ENCODE peak calls at places on chromosomes 1 and 21, in four cellular contexts. One of them, this sample, is unnamed.

GRCh38 chr1:117595993-117596720 is 9.7 kb upstream of the TENT5C start:
- DNase-seq in HCT116: no peak
- DNase-seq in psoas muscle: no peak
- DNase-seq in mammary epithelial cell: no peak
- DNase-seq in this sample: no peak

GRCh38 chr1:111990878-111991760 is 1.7 kb upstream of the KCND3 start:
- DNase-seq in mammary epithelial cell: peak; percentile 57
- DNase-seq in HCT116: peak; percentile 54
- DNase-seq in psoas muscle: peak; percentile 87
- DNase-seq in this sample: no peak

GRCh38 chr1:116912846-116913245 is 3.1 kb downstream of the PTGFRN start:
- DNase-seq in HCT116: no peak
- DNase-seq in mammary epithelial cell: no peak
- DNase-seq in psoas muscle: no peak
- DNase-seq in this sample: no peak

GRCh38 chr1:206503591-206504362 is 3.6 kb upstream of the RASSF5 start:
- DNase-seq in HCT116: peak; percentile 78
- DNase-seq in mammary epithelial cell: peak; percentile 97
- DNase-seq in psoas muscle: peak; percentile 76
- DNase-seq in this sample: peak; percentile 66

GRCh38 chr21:29192999-29193563 is 62.6 kb downstream of the MAP3K7CL start:
- DNase-seq in HCT116: no peak
- DNase-seq in psoas muscle: no peak
- DNase-seq in mammary epithelial cell: no peak
- DNase-seq in this sample: no peak

GRCh38 chr1:46062651-46063319 is 69.6 kb downstream of the PIK3R3 start:
- DNase-seq in psoas muscle: no peak
- DNase-seq in HCT116: no peak
- DNase-seq in mammary epithelial cell: no peak
- DNase-seq in this sample: no peak

GRCh38 chr1:210294991-210295773 is 33.5 kb upstream of the HHAT start:
- DNase-seq in HCT116: no peak
- DNase-seq in psoas muscle: peak; percentile 61
- DNase-seq in mammary epithelial cell: peak; percentile 4
- DNase-seq in this sample: peak; percentile 12

GRCh38 chr1:29554208-29554778 is 318.0 kb downstream of the PTPRU start:
- DNase-seq in HCT116: no peak
- DNase-seq in psoas muscle: no peak
- DNase-seq in mammary epithelial cell: no peak
- DNase-seq in this sample: no peak

GRCh38 chr1:92585831-92586230 is 99.1 kb upstream of the GFI1 start:
- DNase-seq in mammary epithelial cell: peak; percentile 48
- DNase-seq in HCT116: no peak
- DNase-seq in psoas muscle: no peak
- DNase-seq in this sample: no peak

GRCh38 chr1:233710507-233710906 is 96.6 kb downstream of the KCNK1 start:
- DNase-seq in psoas muscle: no peak
- DNase-seq in HCT116: no peak
- DNase-seq in mammary epithelial cell: no peak
- DNase-seq in this sample: no peak

GRCh38 chr1:81689531-81689941 is 111.2 kb upstream of the ADGRL2 start:
- DNase-seq in HCT116: no peak
- DNase-seq in mammary epithelial cell: peak; percentile 35
- DNase-seq in psoas muscle: no peak
- DNase-seq in this sample: no peak

GRCh38 chr1:69263982-69264381 is 303.7 kb upstream of the LRRC7 start:
- DNase-seq in psoas muscle: no peak
- DNase-seq in HCT116: no peak
- DNase-seq in mammary epithelial cell: no peak
- DNase-seq in this sample: no peak

GRCh38 chr1:23598424-23598823 is 39.1 kb upstream of the ID3 start:
- DNase-seq in mammary epithelial cell: no peak
- DNase-seq in HCT116: no peak
- DNase-seq in psoas muscle: no peak
- DNase-seq in this sample: no peak

GRCh38 chr1:47262787-47263413 is 30.9 kb upstream of the TAL1 start:
- DNase-seq in psoas muscle: no peak
- DNase-seq in HCT116: peak; percentile 24
- DNase-seq in mammary epithelial cell: peak; percentile 52
- DNase-seq in this sample: peak; percentile 52

GRCh38 chr1:61261585-61261984 is 179.2 kb downstream of the NFIA start:
- DNase-seq in psoas muscle: no peak
- DNase-seq in HCT116: no peak
- DNase-seq in mammary epithelial cell: no peak
- DNase-seq in this sample: no peak

GRCh38 chr1:226736001-226736907 is 2.8 kb downstream of the ITPKB start:
- DNase-seq in HCT116: no peak
- DNase-seq in psoas muscle: peak; percentile 71
- DNase-seq in mammary epithelial cell: no peak
- DNase-seq in this sample: no peak

GRCh38 chr1:66044912-66045311 is 252.2 kb downstream of the PDE4B start:
- DNase-seq in psoas muscle: no peak
- DNase-seq in mammary epithelial cell: no peak
- DNase-seq in HCT116: no peak
- DNase-seq in this sample: no peak

GRCh38 chr1:117612517-117613248 is 6.8 kb downstream of the TENT5C start:
- DNase-seq in HCT116: peak; percentile 36
- DNase-seq in psoas muscle: no peak
- DNase-seq in mammary epithelial cell: peak; percentile 45
- DNase-seq in this sample: no peak

GRCh38 chr1:35062518-35063196 is 16.5 kb upstream of the ZMYM1 start:
- DNase-seq in HCT116: no peak
- DNase-seq in psoas muscle: no peak
- DNase-seq in mammary epithelial cell: peak; percentile 31
- DNase-seq in this sample: no peak

GRCh38 chr1:228825840-228826484 is 90.7 kb downstream of the RHOU start:
- DNase-seq in mammary epithelial cell: no peak
- DNase-seq in psoas muscle: no peak
- DNase-seq in HCT116: no peak
- DNase-seq in this sample: no peak

GRCh38 chr1:100455478-100456072 is 82.4 kb upstream of the GPR88 start:
- DNase-seq in psoas muscle: no peak
- DNase-seq in mammary epithelial cell: no peak
- DNase-seq in HCT116: no peak
- DNase-seq in this sample: no peak

GRCh38 chr21:31683029-31683428 is 23.5 kb downstream of the SOD1 start:
- DNase-seq in mammary epithelial cell: no peak
- DNase-seq in HCT116: no peak
- DNase-seq in psoas muscle: no peak
- DNase-seq in this sample: no peak

GRCh38 chr1:91763252-91763651 is 122.7 kb downstream of the TGFBR3 start:
- DNase-seq in psoas muscle: no peak
- DNase-seq in HCT116: no peak
- DNase-seq in mammary epithelial cell: no peak
- DNase-seq in this sample: no peak

GRCh38 chr1:109631513-109632260 is 12.1 kb downstream of the AMPD2 start:
- DNase-seq in mammary epithelial cell: no peak
- DNase-seq in HCT116: no peak
- DNase-seq in psoas muscle: no peak
- DNase-seq in this sample: peak; percentile 4

GRCh38 chr1:183105449-183105848 is 80.6 kb upstream of the LAMC2 start:
- DNase-seq in mammary epithelial cell: no peak
- DNase-seq in psoas muscle: no peak
- DNase-seq in HCT116: no peak
- DNase-seq in this sample: no peak

GRCh38 chr1:64082459-64082858 is 121.0 kb upstream of the UBE2U start:
- DNase-seq in psoas muscle: peak; percentile 41
- DNase-seq in HCT116: no peak
- DNase-seq in mammary epithelial cell: peak; percentile 84
- DNase-seq in this sample: no peak

GRCh38 chr1:47534417-47534816 is 96.6 kb downstream of the FOXD2 start:
- DNase-seq in psoas muscle: no peak
- DNase-seq in HCT116: no peak
- DNase-seq in mammary epithelial cell: peak; percentile 14
- DNase-seq in this sample: peak; percentile 42

GRCh38 chr1:203536981-203537455 is 43.1 kb downstream of the OPTC start:
- DNase-seq in mammary epithelial cell: peak; percentile 55
- DNase-seq in HCT116: no peak
- DNase-seq in psoas muscle: no peak
- DNase-seq in this sample: no peak

GRCh38 chr1:5273280-5274003 is 619.0 kb downstream of the AJAP1 start:
- DNase-seq in HCT116: no peak
- DNase-seq in psoas muscle: no peak
- DNase-seq in mammary epithelial cell: no peak
- DNase-seq in this sample: no peak

GRCh38 chr1:12153181-12153785 is 13.5 kb upstream of the TNFRSF1B start:
- DNase-seq in psoas muscle: peak; percentile 68
- DNase-seq in HCT116: no peak
- DNase-seq in mammary epithelial cell: no peak
- DNase-seq in this sample: no peak

GRCh38 chr21:26923986-26924385 is 42.9 kb downstream of the ADAMTS5 start:
- DNase-seq in mammary epithelial cell: no peak
- DNase-seq in psoas muscle: no peak
- DNase-seq in HCT116: no peak
- DNase-seq in this sample: no peak

GRCh38 chr21:28635541-28635940 is 357.1 kb downstream of the LTN1 start:
- DNase-seq in mammary epithelial cell: peak; percentile 37
- DNase-seq in psoas muscle: no peak
- DNase-seq in HCT116: no peak
- DNase-seq in this sample: no peak

GRCh38 chr1:19454265-19455198 is 30.8 kb downstream of the CAPZB start:
- DNase-seq in psoas muscle: no peak
- DNase-seq in mammary epithelial cell: no peak
- DNase-seq in HCT116: no peak
- DNase-seq in this sample: no peak
- H3K4me1 ChIP-seq in psoas muscle: peaks cover 100% of the 10 kb centered on the region
- H3K4me1 ChIP-seq in mammary epithelial cell: peaks cover 36% of the 10 kb centered on the region
- H3K4me1 ChIP-seq in HCT116: peaks cover 28% of the 10 kb centered on the region
- H3K4me1 ChIP-seq in this sample: no peaks in the 10 kb centered on the region

GRCh38 chr1:10900691-10901090 is 104.2 kb upstream of the CASZ1 start:
- DNase-seq in mammary epithelial cell: peak; percentile 89
- DNase-seq in HCT116: no peak
- DNase-seq in psoas muscle: peak; percentile 27
- DNase-seq in this sample: no peak
- H3K4me1 ChIP-seq in mammary epithelial cell: peaks cover 46% of the 10 kb centered on the region
- H3K4me1 ChIP-seq in HCT116: peaks cover 46% of the 10 kb centered on the region
- H3K4me1 ChIP-seq in psoas muscle: no peaks in the 10 kb centered on the region
- H3K4me1 ChIP-seq in this sample: peaks cover 10% of the 10 kb centered on the region

GRCh38 chr1:234955107-234955731 is 173.4 kb downstream of the TOMM20 start:
- DNase-seq in psoas muscle: peak; percentile 79
- DNase-seq in HCT116: no peak
- DNase-seq in mammary epithelial cell: no peak
- DNase-seq in this sample: no peak
- H3K4me1 ChIP-seq in psoas muscle: peaks cover 36% of the 10 kb centered on the region
- H3K4me1 ChIP-seq in HCT116: peaks cover 28% of the 10 kb centered on the region
- H3K4me1 ChIP-seq in mammary epithelial cell: peaks cover 8% of the 10 kb centered on the region
- H3K4me1 ChIP-seq in this sample: peaks cover 21% of the 10 kb centered on the region

GRCh38 chr1:50023292-50024159 is at the start of gene AGBL4:
- DNase-seq in HCT116: no peak
- DNase-seq in psoas muscle: peak; percentile 63
- DNase-seq in mammary epithelial cell: peak; percentile 12
- DNase-seq in this sample: no peak

GRCh38 chr1:50027794-50028193 is 4.0 kb upstream of the AGBL4 start:
- DNase-seq in HCT116: no peak
- DNase-seq in psoas muscle: no peak
- DNase-seq in mammary epithelial cell: no peak
- DNase-seq in this sample: no peak
- H3K4me1 ChIP-seq in HCT116: no peaks in the 10 kb centered on the region
- H3K4me1 ChIP-seq in psoas muscle: no peaks in the 10 kb centered on the region
- H3K4me1 ChIP-seq in mammary epithelial cell: peaks cover 10% of the 10 kb centered on the region
- H3K4me1 ChIP-seq in this sample: no peaks in the 10 kb centered on the region

DNA sequence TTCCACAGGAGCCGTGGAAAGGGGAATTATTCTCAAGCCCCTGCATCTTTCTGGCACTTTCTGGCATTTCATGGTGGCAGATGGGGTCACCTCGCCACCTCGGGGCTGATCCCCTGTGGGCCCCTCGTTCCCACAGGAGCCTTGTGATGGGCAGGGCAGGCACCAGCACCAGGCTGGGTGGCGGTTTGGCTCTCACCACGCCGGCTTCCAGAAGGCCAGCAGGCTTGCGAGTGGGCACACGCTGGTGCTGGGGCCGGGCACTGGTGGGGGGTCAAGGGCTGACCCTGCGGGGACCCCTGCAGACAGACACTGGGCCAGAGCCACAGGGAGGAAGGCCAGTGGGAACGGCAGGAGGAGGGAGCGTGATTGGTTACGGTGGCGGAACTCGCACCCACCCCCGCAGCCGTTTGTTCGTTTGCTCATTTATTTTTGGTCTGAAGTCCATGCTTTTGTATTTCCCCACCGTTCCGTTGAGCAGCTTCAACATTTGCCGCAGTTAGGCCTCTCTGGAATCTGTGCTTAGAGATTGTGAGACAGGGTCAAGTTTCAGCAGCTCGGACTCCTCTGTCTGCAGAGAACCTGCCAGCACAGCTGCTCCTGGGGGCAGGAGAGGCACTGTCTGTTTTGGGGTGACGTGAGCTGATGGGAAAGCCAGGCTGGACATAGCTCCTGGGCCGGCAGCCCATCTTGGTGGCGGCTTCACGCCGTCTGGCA is 5.3 kb downstream of the COL18A1 start:
- DNase-seq in HCT116: no peak
- DNase-seq in psoas muscle: peak; percentile 56
- DNase-seq in mammary epithelial cell: no peak
- DNase-seq in this sample: no peak
- H3K4me1 ChIP-seq in HCT116: peaks cover 25% of the 10 kb centered on the region
- H3K4me1 ChIP-seq in psoas muscle: peaks cover 18% of the 10 kb centered on the region
- H3K4me1 ChIP-seq in mammary epithelial cell: peaks cover 45% of the 10 kb centered on the region
- H3K4me1 ChIP-seq in this sample: peaks cover 12% of the 10 kb centered on the region